ENCODE peak calls at places on chromosomes 3 and 15, in five cellular contexts. R is H1, A is neuronal stem cell, U is H9, K is IMR-90. Q is an unnamed sample.

GRCh38 chr3:186418601-186419238 is 56.7 kb upstream of the DGKG start:
- DNase-seq in K (no peak), R (no peak), U (peak; percentile 46), A (no peak), Q (peak; percentile 39)

GRCh38 chr15:90001062-90001682 is at the start of gene ZNF710:
- DNase-seq in K (peak; percentile 66), A (peak; percentile 51), U (peak; percentile 73), R (no peak), Q (peak; percentile 79)

GRCh38 chr3:151559736-151560135 is 98.9 kb upstream of the IGSF10 start:
- DNase-seq in R (no peak), K (no peak), U (no peak), A (no peak), Q (no peak)

GRCh38 chr3:195893516-195893915 is 14.8 kb downstream of the TNK2 start:
- DNase-seq in R (no peak), A (no peak), K (no peak), U (no peak), Q (no peak)

GRCh38 chr3:170809021-170809974 is 60.7 kb downstream of the RPL22L1 start:
- DNase-seq in A (peak; percentile 32), K (peak; percentile 83), U (peak; percentile 61), R (no peak), Q (peak; percentile 79)

GRCh38 chr15:69626095-69627066 is 173.8 kb downstream of the RPLP1 start:
- DNase-seq in K (no peak), U (no peak), A (no peak), R (no peak), Q (no peak)

GRCh38 chr15:96333194-96334016 is 2.9 kb downstream of the NR2F2 start:
- DNase-seq in R (no peak), U (peak; percentile 68), K (no peak), A (peak; percentile 26), Q (peak; percentile 46)

GRCh38 chr3:127409421-127410136 is 121.7 kb upstream of the PRR20G start:
- DNase-seq in K (no peak), R (no peak), U (no peak), A (no peak), Q (no peak)

GRCh38 chr15:87849181-87849580 is 407.4 kb downstream of the NTRK3 start:
- DNase-seq in R (no peak), K (peak; percentile 31), U (no peak), A (no peak), Q (no peak)

GRCh38 chr15:36585774-36586173 is 6.3 kb downstream of the CDIN1 start:
- DNase-seq in R (no peak), A (no peak), U (no peak), K (no peak), Q (no peak)

GRCh38 chr3:12316253-12316652 is 27.4 kb downstream of the PPARG start:
- DNase-seq in K (no peak), R (no peak), A (no peak), U (no peak), Q (no peak)

GRCh38 chr3:53030864-53031445 is 14.9 kb downstream of the SFMBT1 start:
- DNase-seq in A (no peak), K (no peak), U (peak; percentile 62), R (no peak), Q (no peak)

GRCh38 chr15:57376695-57377477 is 581 bp downstream of the CGNL1 start:
- DNase-seq in R (no peak), K (peak; percentile 4), U (peak; percentile 62), A (peak; percentile 31), Q (peak; percentile 31)

GRCh38 chr15:96183020-96183926 is 147.2 kb upstream of the NR2F2 start:
- DNase-seq in K (no peak), U (no peak), A (no peak), R (no peak), Q (no peak)

GRCh38 chr3:25097023-25097422 is 331.0 kb upstream of the RARB start:
- DNase-seq in U (no peak), K (no peak), A (no peak), R (no peak), Q (no peak)

GRCh38 chr15:75869446-75869845 is 26.2 kb downstream of the UBE2Q2 start:
- DNase-seq in K (no peak), R (no peak), U (no peak), A (no peak), Q (no peak)

GRCh38 chr15:81097893-81098280 is 36.2 kb upstream of the CFAP161 start:
- DNase-seq in A (no peak), U (no peak), R (no peak), K (no peak), Q (no peak)

GRCh38 chr3:16151109-16151508 is 23.4 kb upstream of the GALNT15 start:
- DNase-seq in K (peak; percentile 95), A (no peak), R (no peak), U (no peak), Q (peak; percentile 74)

GRCh38 chr3:123161167-123161566 is 40.6 kb upstream of the SEC22A start:
- DNase-seq in K (no peak), A (no peak), R (no peak), U (peak; percentile 55), Q (no peak)

GRCh38 chr15:74400915-74401757 is 32.6 kb downstream of the SEMA7A start:
- DNase-seq in A (no peak), R (no peak), K (no peak), U (no peak), Q (no peak)

GRCh38 chr3:128163432-128163831 is 10.2 kb downstream of the EEFSEC start:
- DNase-seq in K (no peak), R (no peak), A (no peak), U (no peak), Q (no peak)

GRCh38 chr15:99321477-99321876 is 70.2 kb downstream of the LRRC28 start:
- DNase-seq in U (no peak), A (no peak), K (no peak), R (no peak), Q (no peak)

GRCh38 chr15:52653451-52653964 is 25.7 kb downstream of the ATOSA start:
- DNase-seq in K (peak; percentile 85), A (no peak), R (no peak), U (no peak), Q (peak; percentile 82)

GRCh38 chr3:57735405-57735804 is 20.7 kb upstream of the SLMAP start:
- DNase-seq in A (no peak), R (no peak), K (no peak), U (no peak), Q (no peak)

GRCh38 chr3:126516936-126517290 is 660 bp downstream of the UROC1 start:
- DNase-seq in K (no peak), R (no peak), A (no peak), U (no peak), Q (no peak)

GRCh38 chr3:190807719-190808375 is 54.6 kb downstream of the GMNC start:
- DNase-seq in K (no peak), A (no peak), R (no peak), U (no peak), Q (no peak)

GRCh38 chr15:29784413-29784812 is 37.9 kb downstream of the TJP1 start:
- DNase-seq in R (no peak), U (no peak), A (no peak), K (no peak), Q (peak; percentile 26)

GRCh38 chr15:58467121-58467721 is 35.4 kb downstream of the LIPC start:
- DNase-seq in R (no peak), K (no peak), A (no peak), U (no peak), Q (no peak)

GRCh38 chr15:58472221-58472620 is 40.4 kb downstream of the LIPC start:
- DNase-seq in R (no peak), K (no peak), A (no peak), U (no peak), Q (no peak)

GRCh38 chr15:58467722-58468436 is 36.1 kb downstream of the LIPC start:
- DNase-seq in U (no peak), K (no peak), A (no peak), R (no peak), Q (no peak)

GRCh38 chr15:58471341-58471740 is 39.5 kb downstream of the LIPC start:
- DNase-seq in A (no peak), U (no peak), R (no peak), K (no peak), Q (peak; percentile 20)

GRCh38 chr15:58469432-58470353 is 37.9 kb downstream of the LIPC start:
- DNase-seq in A (no peak), U (peak; percentile 47), R (no peak), K (peak; percentile 97), Q (peak; percentile 86)
- H2BK15ac ChIP-seq in A (no peak overlapping the region), U (no peak overlapping the region), R (no peak overlapping the region), K (peak overlapping the region; percentile 91), Q (peak overlapping the region; percentile 86)

DNA sequence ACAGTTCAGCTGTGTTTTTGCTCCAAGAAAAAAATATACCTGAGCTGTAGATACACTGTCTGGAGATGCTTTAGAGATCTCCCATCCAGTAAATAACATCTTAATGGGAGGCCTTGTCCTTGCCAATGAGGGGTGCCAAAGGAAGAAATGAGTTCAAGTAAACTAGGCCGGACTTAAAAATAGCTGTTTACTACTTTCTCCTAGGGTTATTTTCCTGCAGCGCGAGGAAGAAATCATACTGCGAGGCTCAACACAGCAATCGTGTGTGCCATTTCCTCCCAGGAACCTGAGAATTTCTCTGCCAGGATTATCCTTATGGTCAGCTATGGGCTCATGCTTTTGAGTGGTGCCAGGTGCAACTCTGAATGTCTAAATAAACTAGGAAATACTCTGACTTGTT is 71.9 kb downstream of the CMTM8 start:
- DNase-seq in K (no peak), R (no peak), U (no peak), A (no peak), Q (no peak)
- H3K4me2 ChIP-seq in K (no peak overlapping the region), R (no peak overlapping the region), U (no peak overlapping the region), A (no peak overlapping the region), Q (no peak overlapping the region)

GRCh38 chr3:41749988-41750387 is 211.9 kb downstream of the ULK4 start:
- DNase-seq in U (no peak), A (no peak), R (no peak), K (no peak), Q (no peak)

GRCh38 chr3:41751597-41751996 is 210.3 kb downstream of the ULK4 start:
- DNase-seq in R (no peak), K (no peak), A (no peak), U (no peak), Q (no peak)

GRCh38 chr3:41753651-41754050 is 208.3 kb downstream of the ULK4 start:
- DNase-seq in R (no peak), K (no peak), A (no peak), U (no peak), Q (no peak)
- H2BK15ac ChIP-seq in R (no peak overlapping the region), K (no peak overlapping the region), A (no peak overlapping the region), U (no peak overlapping the region), Q (no peak overlapping the region)

GRCh38 chr3:193906849-193907410 is 229.0 kb upstream of the HES1 start:
- DNase-seq in K (no peak), A (no peak), R (no peak), U (no peak), Q (no peak)
- H3K4me2 ChIP-seq in K (no peak overlapping the region), A (no peak overlapping the region), R (no peak overlapping the region), U (no peak overlapping the region), Q (no peak overlapping the region)

GRCh38 chr3:69252141-69252540 is 129.7 kb upstream of the LMOD3 start:
- DNase-seq in K (no peak), R (no peak), U (no peak), A (no peak), Q (no peak)

GRCh38 chr3:69250014-69250413 is 127.6 kb upstream of the LMOD3 start:
- DNase-seq in R (no peak), K (no peak), U (peak; percentile 62), A (peak; percentile 69), Q (peak; percentile 77)

GRCh38 chr3:69252631-69253030 is 130.2 kb upstream of the LMOD3 start:
- DNase-seq in R (no peak), K (no peak), U (no peak), A (no peak), Q (no peak)

GRCh38 chr3:69249001-69249400 is 126.6 kb upstream of the LMOD3 start:
- DNase-seq in U (no peak), A (no peak), K (no peak), R (no peak), Q (no peak)

GRCh38 chr3:69251078-69251805 is 128.8 kb upstream of the LMOD3 start:
- DNase-seq in R (no peak), K (no peak), U (no peak), A (no peak), Q (no peak)
- H2BK15ac ChIP-seq in R (no peak overlapping the region), K (no peak overlapping the region), U (no peak overlapping the region), A (no peak overlapping the region), Q (no peak overlapping the region)